ENCODE peak calls at places on chromosomes 2 and 18, in seven cellular contexts. C is mesothelial cell of epicardium, L is H9, K is naive B cell, Z is amniotic stem cell, N is anterior cingulate cortex, J is activated gamma-delta T cell. O is an unnamed sample.

GRCh38 chr2:42048318-42049251 is 764 bp downstream of the PKDCC start:
- DNase-seq in K (no peak), Z (no peak), L (peak; percentile 46), C (no peak), J (no peak), N (no peak), O (no peak)

GRCh38 chr2:174053285-174053684 is 88.1 kb upstream of the SP3 start:
- DNase-seq in J (no peak), C (no peak), N (no peak), K (no peak), Z (no peak), L (no peak), O (no peak)

GRCh38 chr2:152189622-152190495 is 14.3 kb upstream of the STAM2 start:
- DNase-seq in N (no peak), L (no peak), J (no peak), Z (peak; percentile 18), K (peak; percentile 9), C (no peak), O (no peak)

GRCh38 chr2:233414273-233414654 is 60.0 kb downstream of the DGKD start:
- DNase-seq in N (no peak), K (no peak), J (no peak), Z (no peak), C (no peak), L (no peak), O (no peak)

GRCh38 chr2:232854082-232854481 is 16.0 kb upstream of the SNORC start:
- DNase-seq in N (no peak), L (no peak), C (no peak), K (no peak), Z (peak; percentile 65), J (no peak), O (no peak)

GRCh38 chr2:43737097-43737854 is 36.6 kb upstream of the DYNC2LI1 start:
- DNase-seq in K (no peak), N (no peak), J (no peak), C (no peak), Z (peak; percentile 13), L (no peak), O (no peak)

GRCh38 chr2:143056548-143056947 is 72.7 kb upstream of the ARHGAP15 start:
- DNase-seq in C (no peak), J (no peak), N (no peak), Z (no peak), L (no peak), K (no peak), O (no peak)

GRCh38 chr2:71070294-71071025 is 2.0 kb downstream of the NAGK start:
- DNase-seq in Z (no peak), C (no peak), N (no peak), J (no peak), L (peak; percentile 57), K (peak; percentile 55), O (no peak)

GRCh38 chr18:55349685-55350084 is 238.3 kb downstream of the TCF4 start:
- DNase-seq in Z (no peak), L (no peak), C (no peak), J (no peak), N (no peak), K (no peak), O (no peak)

GRCh38 chr2:176390276-176390675 is 121.0 kb downstream of the MTX2 start:
- DNase-seq in L (no peak), N (no peak), K (no peak), J (no peak), Z (no peak), C (no peak), O (no peak)

GRCh38 chr2:101829429-101829828 is 131.9 kb downstream of the MAP4K4 start:
- DNase-seq in C (no peak), Z (no peak), L (no peak), J (no peak), K (no peak), N (no peak), O (no peak)

GRCh38 chr2:160387558-160388262 is 105.9 kb downstream of the RBMS1 start:
- DNase-seq in J (no peak), C (no peak), Z (peak; percentile 83), N (no peak), K (no peak), L (no peak), O (no peak)

GRCh38 chr2:31384771-31385276 is 29.7 kb downstream of the XDH start:
- DNase-seq in L (no peak), K (no peak), N (no peak), C (no peak), Z (peak; percentile 64), J (no peak), O (no peak)

GRCh38 chr2:62660582-62661262 is 44.8 kb upstream of the EHBP1 start:
- DNase-seq in J (no peak), L (no peak), N (no peak), C (no peak), K (no peak), Z (peak; percentile 62), O (no peak)

GRCh38 chr2:128307595-128307994 is 11.1 kb downstream of the HS6ST1 start:
- DNase-seq in C (no peak), K (no peak), J (no peak), N (no peak), L (no peak), Z (no peak), O (no peak)

GRCh38 chr2:173669271-173669853 is 295.8 kb downstream of the SP3 start:
- DNase-seq in J (no peak), L (no peak), Z (no peak), K (no peak), N (no peak), C (no peak), O (no peak)

GRCh38 chr2:123738643-123739042 is 286.4 kb upstream of the CNTNAP5 start:
- DNase-seq in L (no peak), C (no peak), J (no peak), Z (no peak), K (no peak), N (no peak), O (no peak)

GRCh38 chr18:12041561-12041960 is 52.1 kb upstream of the ANKRD62 start:
- DNase-seq in J (no peak), C (no peak), Z (peak; percentile 63), L (no peak), N (no peak), K (no peak), O (no peak)

GRCh38 chr18:45275367-45276113 is 339.7 kb upstream of the SLC14A2 start:
- DNase-seq in Z (no peak), K (no peak), C (no peak), L (no peak), J (no peak), N (no peak), O (no peak)

GRCh38 chr2:204065571-204065970 is 129.0 kb downstream of the ICOS start:
- DNase-seq in L (no peak), C (no peak), K (no peak), Z (no peak), J (no peak), N (no peak), O (no peak)

GRCh38 chr2:119222213-119222612 is 1.4 kb upstream of the STEAP3 start:
- DNase-seq in C (no peak), K (no peak), N (no peak), Z (no peak), J (no peak), L (no peak), O (no peak)

GRCh38 chr2:195531754-195532153 is 125.3 kb upstream of the SLC39A10 start:
- DNase-seq in N (no peak), Z (no peak), C (no peak), L (no peak), J (no peak), K (no peak), O (no peak)

GRCh38 chr2:170710609-170710979 is 4.5 kb upstream of the SP5 start:
- DNase-seq in J (no peak), C (no peak), Z (no peak), L (no peak), N (no peak), K (no peak), O (no peak)

GRCh38 chr2:145404690-145405089 is 884.8 kb upstream of the ZEB2 start:
- DNase-seq in J (no peak), C (no peak), L (no peak), Z (no peak), K (no peak), N (no peak), O (no peak)

GRCh38 chr18:52465391-52465790 is 125.4 kb downstream of the DCC start:
- DNase-seq in C (no peak), Z (no peak), J (no peak), K (no peak), L (no peak), N (no peak), O (no peak)

GRCh38 chr2:68736086-68736485 is 1.5 kb downstream of the ARHGAP25 start:
- DNase-seq in N (no peak), K (no peak), J (no peak), L (no peak), Z (no peak), C (no peak), O (no peak)

GRCh38 chr2:65728477-65729180 is 296.2 kb upstream of the SPRED2 start:
- DNase-seq in N (no peak), K (no peak), C (no peak), J (no peak), L (no peak), Z (no peak), O (no peak)

GRCh38 chr2:109031481-109032228 is 42.6 kb upstream of the EDAR start:
- DNase-seq in Z (no peak), L (peak; percentile 53), K (peak; percentile 26), J (peak; percentile 48), N (no peak), C (peak; percentile 40), O (peak; percentile 48)